ENCODE peak calls at places on chromosomes 1 and 21, in four cellular contexts. M is NCI-H1105 treated with DMSO at 0.1 percent for 48 hours, N is C1 segment of cervical spinal cord, B is brain microvascular endothelial cell. O is an unnamed sample.

GRCh38 chr1:236284291-236284711 is 2.5 kb upstream of the ERO1B start:
- DNase-seq in M (no peak), N (no peak), B (no peak), O (no peak)

GRCh38 chr1:8412183-8412831 is 94.4 kb downstream of the SLC45A1 start:
- DNase-seq in M (no peak), N (no peak), B (peak), O (peak)

GRCh38 chr1:192489748-192490147 is 85.8 kb upstream of the RGS1 start:
- DNase-seq in M (no peak), N (no peak), B (peak), O (peak)

GRCh38 chr1:100441651-100442050 is 89.3 kb downstream of the CDC14A start:
- DNase-seq in M (no peak), N (no peak), B (no peak), O (no peak)

GRCh38 chr1:228015276-228016180 is 8.7 kb downstream of the WNT3A start:
- DNase-seq in M (no peak), N (no peak), B (peak), O (peak)

GRCh38 chr21:15514073-15514946 is 215.5 kb upstream of the USP25 start:
- DNase-seq in M (no peak), N (no peak), B (no peak), O (no peak)

GRCh38 chr1:72526926-72527325 is 244.6 kb upstream of the NEGR1 start:
- DNase-seq in M (no peak), N (no peak), B (peak), O (no peak)

GRCh38 chr1:22760453-22760852 is 49.8 kb downstream of the EPHB2 start:
- DNase-seq in M (no peak), N (peak), B (no peak), O (no peak)

GRCh38 chr1:228219245-228219961 is 11.6 kb downstream of the OBSCN start:
- DNase-seq in M (no peak), N (no peak), B (no peak), O (no peak)

GRCh38 chr1:41983451-41983850 is 64.7 kb upstream of the HIVEP3 start:
- DNase-seq in M (no peak), N (no peak), B (no peak), O (no peak)

GRCh38 chr1:85279463-85280080 is 3.1 kb upstream of the BCL10 start:
- DNase-seq in M (no peak), N (no peak), B (no peak), O (no peak)

GRCh38 chr1:164664127-164664526 is 105.1 kb downstream of the PBX1 start:
- DNase-seq in M (no peak), N (no peak), B (no peak), O (no peak)

GRCh38 chr1:34231441-34231840 is 54.7 kb downstream of the C1orf94 start:
- DNase-seq in M (no peak), N (no peak), B (no peak), O (no peak)

GRCh38 chr1:1256956-1257871 is 10.7 kb upstream of the C1QTNF12 start:
- DNase-seq in M (no peak), N (no peak), B (no peak), O (no peak)

GRCh38 chr1:154961497-154962237 is at the start of gene PYGO2:
- DNase-seq in M (peak), N (peak), B (peak), O (peak)

GRCh38 chr1:204320413-204320812 is 39.3 kb downstream of the PLEKHA6 start:
- DNase-seq in M (no peak), N (no peak), B (peak), O (peak)

GRCh38 chr1:23953020-23953419 is 6.6 kb upstream of the PNRC2 start:
- DNase-seq in M (no peak), N (no peak), B (no peak), O (no peak)

GRCh38 chr1:22773981-22774471 is 63.4 kb downstream of the EPHB2 start:
- DNase-seq in M (peak), N (peak), B (no peak), O (no peak)

GRCh38 chr1:21914880-21915640 is 22.1 kb downstream of the HSPG2 start:
- DNase-seq in M (peak), N (no peak), B (no peak), O (no peak)

GRCh38 chr1:41572224-41572623 is 87.7 kb upstream of the EDN2 start:
- DNase-seq in M (no peak), N (no peak), B (no peak), O (no peak)

GRCh38 chr1:53593758-53594380 is 134.7 kb downstream of the DMRTB1 start:
- DNase-seq in M (no peak), N (no peak), B (no peak), O (no peak)

GRCh38 chr1:70084314-70084915 is 121.0 kb downstream of the LRRC40 start:
- DNase-seq in M (no peak), N (no peak), B (no peak), O (no peak)

GRCh38 chr1:100034465-100034864 is 64.7 kb downstream of the SLC35A3 start:
- DNase-seq in M (peak), N (no peak), B (no peak), O (no peak)

GRCh38 chr1:191757003-191757402 is 401.3 kb upstream of the RGS18 start:
- DNase-seq in M (no peak), N (no peak), B (peak), O (peak)

GRCh38 chr1:230237805-230238204 is 170.8 kb downstream of the GALNT2 start:
- DNase-seq in M (no peak), N (no peak), B (no peak), O (no peak)

GRCh38 chr1:219568728-219569127 is 44.2 kb downstream of the ZC3H11B start:
- DNase-seq in M (no peak), N (no peak), B (peak), O (no peak)

GRCh38 chr21:29080454-29080930 is 7.0 kb upstream of the CCT8 start:
- DNase-seq in M (no peak), N (no peak), B (no peak), O (no peak)

GRCh38 chr1:162191396-162192322 is 122.2 kb downstream of the NOS1AP start:
- DNase-seq in M (no peak), N (no peak), B (no peak), O (no peak)

GRCh38 chr1:58839871-58840835 is 56.3 kb upstream of the JUN start:
- DNase-seq in M (no peak), N (no peak), B (no peak), O (no peak)

GRCh38 chr21:46119565-46120271 is 21.8 kb downstream of the COL6A2 start:
- DNase-seq in M (no peak), N (no peak), B (no peak), O (no peak)

O was measured in H4.